ENCODE peak calls at places on chromosomes 13 and 19, in seven cellular contexts. N is thoracic aorta, S is sigmoid colon, G is pancreas, C is heart left ventricle, X is right atrium auricular region, R is fibroblast of villous mesenchyme. O is an unnamed sample.

GRCh38 chr13:33543631-33544030 is 258.1 kb upstream of the STARD13 start:
- DNase-seq in X (no peak), G (no peak), S (no peak), N (no peak), C (no peak), R (no peak), O (no peak)

GRCh38 chr19:52007436-52007804 is 591 bp downstream of the ZNF615 start:
- DNase-seq in X (no peak), G (no peak), S (no peak), C (no peak), R (no peak), N (no peak), O (no peak)

GRCh38 chr13:111904166-111904565 is 162.8 kb upstream of the SOX1 start:
- DNase-seq in N (no peak), X (peak), C (no peak), R (no peak), S (peak), G (no peak), O (no peak)

GRCh38 chr13:48266967-48267639 is 34.1 kb downstream of the ITM2B start:
- DNase-seq in R (no peak), S (no peak), N (no peak), X (no peak), G (no peak), C (no peak), O (no peak)

GRCh38 chr13:20969182-20969581 is 66.6 kb upstream of the XPO4 start:
- DNase-seq in C (no peak), N (no peak), S (no peak), G (no peak), X (no peak), R (no peak), O (no peak)

GRCh38 chr19:29214411-29214810 is 1.5 kb upstream of the UQCRFS1 start:
- DNase-seq in S (no peak), G (no peak), R (no peak), N (no peak), X (no peak), C (no peak), O (no peak)

GRCh38 chr13:106475852-106476251 is 59.6 kb downstream of the EFNB2 start:
- DNase-seq in S (no peak), N (no peak), G (no peak), C (no peak), X (no peak), R (no peak), O (no peak)

GRCh38 chr19:29311391-29311790 is 98.4 kb upstream of the UQCRFS1 start:
- DNase-seq in G (no peak), C (no peak), R (no peak), X (no peak), S (no peak), N (no peak), O (no peak)

GRCh38 chr19:16398530-16399241 is 73.1 kb downstream of the EPS15L1 start:
- DNase-seq in X (no peak), N (no peak), R (no peak), S (no peak), G (no peak), C (no peak), O (no peak)

GRCh38 chr19:29712744-29713516 is 2.1 kb downstream of the C19orf12 start:
- DNase-seq in R (no peak), N (no peak), S (no peak), G (no peak), X (no peak), C (no peak), O (no peak)

GRCh38 chr13:27861165-27861564 is 58.6 kb upstream of the PDX1 start:
- DNase-seq in R (no peak), S (no peak), N (no peak), G (no peak), X (no peak), C (no peak), O (no peak)

GRCh38 chr13:70523622-70524021 is 415.4 kb upstream of the KLHL1 start:
- DNase-seq in S (no peak), C (no peak), R (no peak), N (no peak), X (no peak), G (no peak), O (no peak)

GRCh38 chr19:55485439-55486011 is 537 bp downstream of the NAT14 start:
- DNase-seq in X (no peak), G (peak), C (no peak), S (peak), N (no peak), R (no peak), O (no peak)

GRCh38 chr13:30572859-30573275 is 44.9 kb upstream of the USPL1 start:
- DNase-seq in X (no peak), R (peak), S (no peak), G (no peak), C (no peak), N (no peak), O (no peak)

GRCh38 chr19:57583521-57584416 is at the start of gene ZIK1:
- DNase-seq in S (peak), X (peak), N (peak), R (peak), C (peak), G (peak), O (peak)

GRCh38 chr13:84812078-84812477 is 929.8 kb upstream of the SLITRK1 start:
- DNase-seq in N (no peak), C (no peak), G (no peak), X (no peak), S (no peak), R (no peak), O (no peak)

GRCh38 chr19:47130589-47131168 is at the start of gene SAE1:
- DNase-seq in N (peak), G (peak), C (peak), X (peak), S (peak), R (peak), O (peak)

DNA sequence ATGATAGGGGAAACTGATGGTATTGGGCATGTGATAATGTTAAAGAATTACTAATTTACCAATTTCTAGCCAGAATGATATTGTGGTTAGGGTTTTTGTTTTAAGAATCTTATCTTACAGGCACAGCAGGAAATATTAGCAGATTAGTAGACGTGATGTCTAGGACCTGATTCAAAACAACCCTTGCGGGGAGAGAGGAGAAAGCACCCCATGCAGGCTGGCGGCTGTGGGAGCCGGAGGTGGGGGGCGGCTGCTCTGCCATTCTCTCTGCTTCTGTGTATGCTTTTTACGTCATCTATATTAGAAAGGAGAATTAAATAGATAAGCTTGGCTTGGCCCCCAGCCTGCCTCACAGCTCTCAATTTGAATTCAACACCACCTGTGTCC is 41.5 kb downstream of the MLLT1 start:
- DNase-seq in X (no peak), S (no peak), G (no peak), R (no peak), C (no peak), N (no peak), O (no peak)
- H3K4me3 ChIP-seq in X (no peak), S (no peak), G (no peak), R (no peak), C (no peak), N (peak), O (no peak)

DNA sequence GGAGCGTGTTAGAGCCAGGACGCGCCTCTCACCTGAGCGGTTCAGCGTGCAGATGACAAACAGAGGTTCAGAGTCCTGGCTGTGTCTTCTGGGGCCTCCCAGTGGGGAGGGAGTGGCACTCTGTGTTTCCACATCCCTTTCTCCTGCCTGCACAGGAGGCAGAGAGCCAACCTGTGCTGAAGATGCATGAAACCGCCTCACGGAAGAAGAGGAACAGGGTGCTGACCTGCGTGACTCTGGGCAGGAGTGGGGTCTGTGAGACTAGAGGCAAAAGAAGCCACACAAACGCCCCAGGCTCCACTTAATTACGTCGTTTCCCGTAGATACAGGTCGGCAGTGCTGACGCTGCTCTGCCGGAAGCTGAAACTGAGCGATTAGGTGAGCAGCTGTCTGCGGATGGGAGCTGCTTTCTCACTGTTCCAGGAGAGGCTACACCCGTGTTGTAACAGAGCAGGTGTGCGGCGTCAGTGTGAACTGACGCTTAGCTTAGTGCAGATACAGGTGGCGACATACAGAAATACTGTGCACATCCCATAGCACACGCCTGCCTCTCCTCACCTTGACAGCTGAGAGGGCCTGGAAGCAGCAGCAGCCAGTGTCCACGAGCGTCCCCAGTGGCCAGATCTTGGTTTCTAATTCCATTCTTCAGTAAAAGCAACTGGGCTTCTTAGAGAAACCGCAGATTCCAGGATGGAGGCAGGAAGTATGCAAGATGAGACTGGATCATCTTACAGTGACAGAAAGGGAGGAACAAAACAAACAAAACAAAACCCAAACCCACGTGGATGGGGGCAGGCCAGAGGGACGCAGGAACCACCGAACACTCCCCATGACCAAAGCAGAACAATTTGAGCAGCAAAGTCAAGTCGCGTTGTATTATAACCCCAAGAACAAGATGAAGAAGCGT is 37.7 kb upstream of the MCF2L start:
- DNase-seq in S (peak), C (no peak), R (peak), X (no peak), G (no peak), N (no peak), O (no peak)
- TF ChIP-seq CTCF in S (peak), C (peak), R (peak), X (peak), G (no peak), N (peak), O (peak)

GRCh38 chr19:12833418-12833746 is 997 bp downstream of the RTBDN start:
- DNase-seq in G (no peak), C (no peak), X (no peak), N (no peak), S (no peak), R (no peak), O (no peak)
- H3K4me3 ChIP-seq in G (no peak), C (no peak), X (no peak), N (no peak), S (peak), R (no peak), O (no peak)

DNA sequence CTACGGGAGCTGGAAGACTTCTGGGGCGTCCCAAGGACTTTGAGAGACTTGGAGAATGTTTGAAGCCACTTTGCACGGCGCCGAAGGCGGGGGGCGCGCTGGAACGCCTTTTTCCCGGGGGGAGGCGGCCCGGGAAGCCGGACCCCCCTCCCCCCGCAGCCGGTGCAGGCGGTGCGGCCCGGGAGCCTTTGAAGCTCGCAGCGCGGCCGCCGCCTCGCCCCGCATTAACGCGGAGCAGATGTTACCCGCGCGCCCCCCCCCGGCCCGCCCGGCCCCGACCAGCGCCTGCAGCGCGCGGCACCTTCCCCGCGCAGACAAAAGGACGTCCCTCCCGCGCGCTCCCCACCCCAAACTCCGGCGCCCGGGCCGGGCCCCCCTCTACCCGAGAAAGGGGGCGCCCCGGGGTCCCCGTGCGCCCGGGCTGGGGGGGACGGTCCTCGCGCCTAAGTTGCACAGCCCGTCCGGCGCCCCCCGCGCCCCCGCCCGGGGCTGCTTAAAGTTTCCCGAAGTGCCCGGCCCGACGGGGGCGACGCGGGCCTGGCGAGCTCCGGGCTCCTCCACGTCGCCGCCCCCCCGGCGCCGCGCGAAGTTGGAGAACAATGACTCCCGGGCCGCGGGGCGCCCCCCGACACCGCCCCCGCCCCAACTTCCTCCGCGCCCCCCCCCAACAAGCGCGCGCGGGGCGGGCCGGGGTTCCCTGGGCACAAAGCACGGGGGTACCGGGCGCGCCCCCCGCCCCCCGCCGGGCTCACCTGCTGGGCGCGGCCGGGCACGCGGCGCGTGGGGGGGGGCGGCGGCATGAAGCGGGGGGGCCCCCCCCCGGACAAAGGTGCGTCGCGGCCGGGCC is 644 bp downstream of the TCF3 start:
- DNase-seq in R (peak), C (peak), X (no peak), G (peak), N (no peak), S (peak), O (no peak)
- TF ChIP-seq CTCF in R (no peak), C (peak), X (peak), G (no peak), N (no peak), S (no peak), O (no peak)

GRCh38 chr19:3142938-3143337 is 7.1 kb downstream of the GNA15 start:
- DNase-seq in G (no peak), X (no peak), N (no peak), S (no peak), C (no peak), R (no peak), O (no peak)
- H3K4me3 ChIP-seq in G (no peak), X (no peak), N (no peak), S (no peak), C (no peak), R (no peak), O (no peak)

GRCh38 chr19:40584007-40584406 is 7.3 kb downstream of the SHKBP1 start:
- DNase-seq in C (no peak), X (no peak), N (no peak), G (no peak), S (no peak), R (no peak), O (no peak)
- TF ChIP-seq CTCF in C (no peak), X (no peak), N (no peak), G (no peak), S (no peak), R (peak), O (peak)

GRCh38 chr13:40269086-40269485 is 397.4 kb downstream of the FOXO1 start:
- DNase-seq in N (no peak), R (peak), X (peak), S (no peak), C (no peak), G (no peak), O (no peak)
- H3K4me3 ChIP-seq in N (no peak), R (no peak), X (no peak), S (no peak), C (no peak), G (no peak), O (no peak)

GRCh38 chr13:108702171-108702570 is 72.8 kb downstream of the MYO16 start:
- DNase-seq in X (no peak), S (no peak), N (no peak), C (no peak), G (no peak), R (no peak), O (no peak)
- TF ChIP-seq CTCF in X (no peak), S (no peak), N (no peak), C (no peak), G (no peak), R (no peak), O (no peak)

O was measured in GM06990.